ENCODE peak calls at places on chromosome 4, in ten cellular contexts. X, S, A, J, D, H, T, Q, U and R are unnamed samples.

GRCh38 chr4:175412161-175412560 is 399.9 kb downstream of the GPM6A start:
- DNase-seq in X (no peak), D (no peak), T (no peak), J (no peak), Q (no peak), U (no peak), A (no peak), S (no peak), H (no peak), R (no peak)

GRCh38 chr4:95142877-95143412 is 385.2 kb downstream of the BMPR1B start:
- DNase-seq in J (no peak), T (no peak), X (no peak), S (no peak), U (no peak), H (no peak), Q (no peak), D (no peak), A (no peak), R (no peak)

GRCh38 chr4:77203380-77204197 is 46.6 kb downstream of the CCNG2 start:
- DNase-seq in T (peak; percentile 87), D (no peak), U (peak; percentile 64), H (peak; percentile 86), A (peak; percentile 6), J (no peak), S (peak; percentile 59), X (peak; percentile 42), Q (peak; percentile 61), R (peak; percentile 28)

GRCh38 chr4:31844350-31844749 is 1124.2 kb downstream of the PCDH7 start:
- DNase-seq in D (no peak), Q (no peak), T (no peak), U (no peak), H (no peak), X (no peak), A (no peak), J (no peak), S (no peak), R (no peak)

GRCh38 chr4:13464973-13465372 is 19.2 kb downstream of the RAB28 start:
- DNase-seq in U (no peak), A (no peak), Q (no peak), D (no peak), T (no peak), J (no peak), S (no peak), H (no peak), X (no peak), R (no peak)

GRCh38 chr4:15562114-15562513 is 92.4 kb downstream of the CC2D2A start:
- DNase-seq in J (no peak), A (no peak), Q (no peak), U (no peak), H (no peak), D (no peak), T (peak; percentile 71), S (no peak), X (peak; percentile 14), R (peak; percentile 8)

GRCh38 chr4:78057600-78058560 is 757 bp downstream of the FRAS1 start:
- DNase-seq in S (peak; percentile 59), U (peak; percentile 49), T (peak; percentile 68), X (no peak), J (no peak), Q (no peak), H (no peak), A (no peak), D (peak; percentile 56), R (peak; percentile 30)

GRCh38 chr4:120509719-120510118 is 412.8 kb downstream of the PRDM5 start:
- DNase-seq in J (no peak), S (no peak), U (no peak), H (no peak), T (no peak), X (no peak), Q (no peak), D (no peak), A (no peak), R (no peak)

GRCh38 chr4:141375855-141376254 is 155.2 kb downstream of the ZNF330 start:
- DNase-seq in S (no peak), U (no peak), X (no peak), H (no peak), J (no peak), D (peak; percentile 54), A (no peak), Q (no peak), T (peak; percentile 90), R (no peak)

GRCh38 chr4:3703677-3704521 is 62.3 kb upstream of the ADRA2C start:
- DNase-seq in D (no peak), H (no peak), Q (no peak), T (no peak), J (no peak), X (no peak), U (no peak), A (peak; percentile 0), S (no peak), R (no peak)

GRCh38 chr4:52640808-52641595 is 18.1 kb downstream of the USP46 start:
- DNase-seq in A (no peak), T (no peak), H (no peak), J (no peak), Q (no peak), X (no peak), D (no peak), S (no peak), U (no peak), R (no peak)

GRCh38 chr4:8041868-8042267 is 102.2 kb upstream of the AFAP1 start:
- DNase-seq in A (no peak), T (no peak), J (no peak), H (no peak), U (no peak), D (no peak), Q (no peak), S (no peak), X (no peak), R (no peak)

GRCh38 chr4:11451720-11452119 is 23.0 kb upstream of the HS3ST1 start:
- DNase-seq in H (no peak), D (no peak), Q (no peak), A (no peak), J (no peak), T (no peak), S (no peak), U (no peak), X (no peak), R (no peak)

GRCh38 chr4:139018501-139018900 is 2.9 kb downstream of the NOCT start:
- DNase-seq in U (no peak), A (no peak), D (no peak), X (no peak), J (no peak), S (no peak), H (no peak), Q (no peak), T (no peak), R (no peak)

GRCh38 chr4:71074452-71075299 is 81.2 kb downstream of the DCK start:
- DNase-seq in U (no peak), X (no peak), J (no peak), S (no peak), A (no peak), Q (no peak), H (no peak), T (no peak), D (no peak), R (peak; percentile 5)

GRCh38 chr4:2353222-2354107 is 65.0 kb downstream of the ZFYVE28 start:
- DNase-seq in U (no peak), H (peak; percentile 81), X (no peak), S (no peak), T (peak; percentile 45), D (no peak), J (no peak), A (no peak), Q (no peak), R (no peak)

GRCh38 chr4:119098306-119098705 is 37.3 kb upstream of the MYOZ2 start:
- DNase-seq in J (no peak), A (no peak), U (no peak), S (no peak), Q (no peak), H (no peak), D (no peak), T (no peak), X (no peak), R (no peak)

GRCh38 chr4:95084584-95084983 is 326.8 kb downstream of the BMPR1B start:
- DNase-seq in X (no peak), T (no peak), A (no peak), H (no peak), S (no peak), Q (no peak), J (no peak), U (no peak), D (no peak), R (no peak)

GRCh38 chr4:158673633-158674032 is 1.5 kb downstream of the ETFDH start:
- DNase-seq in J (no peak), X (no peak), Q (no peak), H (no peak), D (no peak), S (no peak), T (no peak), A (no peak), U (no peak), R (no peak)

GRCh38 chr4:6779667-6780565 is 2.6 kb upstream of the KIAA0232 start:
- DNase-seq in A (no peak), T (peak; percentile 72), U (no peak), Q (no peak), H (no peak), J (no peak), X (no peak), S (peak; percentile 43), D (no peak), R (no peak)

GRCh38 chr4:145066063-145066501 is 31.9 kb downstream of the ANAPC10 start:
- DNase-seq in U (no peak), A (no peak), T (no peak), Q (no peak), X (no peak), J (no peak), D (no peak), S (no peak), H (no peak), R (no peak)